ENCODE peak calls at places on chromosomes 1 and 21, in four cellular contexts. C is choroid plexus epithelial cell, D is osteoblast, I is A673. L is an unnamed sample.

GRCh38 chr1:6577831-6578525 is 1.8 kb upstream of the ZBTB48 start:
- DNase-seq in C (no peak), D (peak), I (no peak), L (no peak)

GRCh38 chr21:33836408-33836807 is 79.2 kb downstream of the ATP5PO start:
- DNase-seq in D (no peak), I (no peak), C (no peak), L (no peak)

GRCh38 chr1:232404981-232405380 is 225.0 kb downstream of the SIPA1L2 start:
- DNase-seq in C (no peak), D (no peak), I (no peak), L (no peak)

GRCh38 chr1:33010946-33011731 is 25.5 kb downstream of the AK2 start:
- DNase-seq in I (no peak), C (peak), D (no peak), L (peak)

GRCh38 chr1:243447342-243447741 is 191.5 kb downstream of the SDCCAG8 start:
- DNase-seq in D (no peak), C (peak), I (no peak), L (peak)

GRCh38 chr1:244496186-244496585 is 35.1 kb downstream of the CATSPERE start:
- DNase-seq in I (no peak), C (no peak), D (no peak), L (no peak)

GRCh38 chr1:169427081-169427611 is at the start of gene CCDC181:
- DNase-seq in C (peak), D (peak), I (peak), L (peak)

GRCh38 chr1:164058192-164058591 is 500.8 kb upstream of the PBX1 start:
- DNase-seq in I (no peak), D (no peak), C (peak), L (no peak)

GRCh38 chr1:39501666-39502065 is 10.2 kb downstream of the BMP8A start:
- DNase-seq in D (peak), C (no peak), I (no peak), L (peak)

GRCh38 chr1:212914789-212915188 is 35.6 kb upstream of the VASH2 start:
- DNase-seq in I (no peak), C (no peak), D (no peak), L (no peak)

GRCh38 chr1:232684331-232685105 is 54.6 kb upstream of the SIPA1L2 start:
- DNase-seq in C (peak), I (peak), D (no peak), L (no peak)

GRCh38 chr1:27864264-27864895 is 8.0 kb upstream of the THEMIS2 start:
- DNase-seq in D (peak), I (no peak), C (no peak), L (no peak)

GRCh38 chr21:41369915-41370839 is 8.3 kb downstream of the MX2 start:
- DNase-seq in C (no peak), I (no peak), D (no peak), L (no peak)

GRCh38 chr21:39326607-39327307 is 13.3 kb upstream of the BRWD1 start:
- DNase-seq in I (no peak), C (no peak), D (no peak), L (no peak)

GRCh38 chr1:86706018-86706417 is 1.6 kb downstream of the SH3GLB1 start:
- DNase-seq in D (no peak), I (no peak), C (peak), L (no peak)

GRCh38 chr1:84155517-84155916 is 11.4 kb downstream of the PRKACB start:
- DNase-seq in D (no peak), I (no peak), C (no peak), L (no peak)

DNA sequence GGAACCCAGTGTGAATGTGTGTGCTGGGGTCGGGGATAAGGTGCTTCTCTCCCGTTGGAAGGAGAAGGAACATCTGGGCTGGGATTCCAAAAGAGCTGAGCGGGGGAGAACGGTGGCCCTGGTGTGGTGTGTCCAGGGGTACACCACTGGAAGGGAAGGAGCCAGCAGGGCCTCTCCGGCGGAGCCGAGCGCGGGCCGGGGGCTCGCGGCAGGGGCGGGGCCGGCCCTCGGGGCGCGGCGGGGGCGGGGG is 231 bp upstream of the RPS6KA1 start:
- DNase-seq in I (no peak), C (no peak), D (no peak), L (no peak)
- H3K4me3 ChIP-seq in I (peak), C (peak), D (peak), L (peak)

GRCh38 chr21:42406201-42406601 is 2.5 kb downstream of the UBASH3A start:
- DNase-seq in C (no peak), I (no peak), D (no peak), L (no peak)

GRCh38 chr21:42403611-42404231 is at the start of gene UBASH3A:
- DNase-seq in D (no peak), C (peak), I (no peak), L (no peak)

GRCh38 chr21:42405064-42406059 is 1.7 kb downstream of the UBASH3A start:
- DNase-seq in D (no peak), C (no peak), I (no peak), L (no peak)

GRCh38 chr21:42406846-42407245 is 3.1 kb downstream of the UBASH3A start:
- DNase-seq in I (no peak), C (no peak), D (no peak), L (no peak)

DNA sequence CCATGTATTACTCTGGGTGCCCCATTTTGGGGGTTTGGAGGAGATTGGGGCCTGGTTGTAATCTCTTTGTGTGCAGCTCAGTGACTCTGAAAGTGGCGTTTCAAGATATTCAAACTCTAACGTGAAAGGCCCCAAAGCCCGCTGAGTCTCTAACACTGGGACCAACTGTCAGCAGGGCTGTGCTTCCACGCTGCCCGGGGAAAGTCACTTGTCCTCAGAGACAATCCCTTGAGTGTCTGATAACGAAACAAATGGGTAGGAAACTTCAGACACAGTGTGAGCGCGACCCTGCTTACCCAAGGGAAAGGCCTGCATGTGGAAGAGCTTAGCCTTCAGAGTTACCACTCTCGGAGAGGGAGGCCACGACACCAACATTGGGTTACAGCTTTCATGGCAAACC is 832 bp downstream of the UBASH3A start:
- DNase-seq in D (no peak), I (no peak), C (no peak), L (no peak)
- H3K4me3 ChIP-seq in D (no peak), I (no peak), C (no peak), L (no peak)

DNA sequence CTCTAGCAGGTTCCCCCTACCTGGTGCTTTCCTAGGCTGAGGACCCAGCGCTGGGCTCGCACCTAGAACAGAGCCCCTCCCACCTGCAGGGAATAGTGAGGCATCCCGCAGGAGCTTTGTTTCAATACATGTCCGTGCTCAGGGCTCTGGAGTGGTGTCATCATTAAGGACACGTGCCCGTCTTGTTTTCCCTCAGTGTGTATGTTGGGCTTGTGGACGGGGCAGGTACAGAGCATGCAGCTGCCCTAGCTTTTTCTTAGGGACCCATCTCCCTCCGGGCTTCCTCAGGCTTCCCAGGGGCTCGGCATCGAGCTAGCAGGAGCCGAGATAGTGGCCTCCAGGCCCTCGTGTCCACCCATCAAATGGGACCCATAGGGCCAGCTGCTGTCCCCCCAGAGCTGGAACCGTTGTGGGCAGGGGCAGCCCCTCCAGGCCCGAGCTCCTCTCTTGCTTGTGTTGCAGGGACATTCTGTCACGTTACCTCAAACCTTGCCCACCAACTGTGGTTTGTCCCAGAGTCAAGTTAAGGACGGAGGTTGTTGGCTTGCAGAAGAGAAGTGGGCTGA is 3.9 kb downstream of the TMEM201 start:
- DNase-seq in D (peak), C (no peak), I (no peak), L (no peak)
- H3K4me3 ChIP-seq in D (no peak), C (no peak), I (no peak), L (no peak)

GRCh38 chr1:153623091-153623490 is 4.2 kb downstream of the S100A13 start:
- DNase-seq in I (no peak), D (no peak), C (no peak), L (no peak)
- H3K4me3 ChIP-seq in I (no peak), D (no peak), C (no peak), L (no peak)

DNA sequence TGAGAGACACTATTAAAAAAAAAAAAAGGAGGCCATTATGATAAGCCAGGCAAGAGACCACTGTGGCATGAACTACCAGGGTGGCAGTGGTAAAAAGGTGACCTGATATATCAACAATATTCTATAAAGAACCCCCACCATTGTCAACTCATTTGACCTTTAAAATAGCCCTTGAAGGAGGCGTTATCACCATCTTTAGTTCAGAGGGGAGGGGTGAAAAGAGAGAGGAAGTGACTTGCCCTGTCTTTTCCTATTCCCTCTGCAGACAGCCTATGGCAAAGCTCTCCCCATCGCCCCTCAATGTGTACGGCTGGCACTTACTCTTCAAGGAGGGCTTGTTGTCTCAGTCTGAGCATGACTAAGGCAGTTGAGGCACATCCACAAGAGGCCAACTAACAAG is 11.7 kb upstream of the SLFNL1 start:
- DNase-seq in I (no peak), C (no peak), D (no peak), L (no peak)
- H3K4me3 ChIP-seq in I (no peak), C (no peak), D (no peak), L (no peak)

GRCh38 chr1:92587445-92587844 is 100.7 kb upstream of the GFI1 start:
- DNase-seq in D (no peak), C (no peak), I (no peak), L (no peak)

GRCh38 chr1:92585831-92586230 is 99.1 kb upstream of the GFI1 start:
- DNase-seq in I (no peak), C (no peak), D (no peak), L (no peak)

DNA sequence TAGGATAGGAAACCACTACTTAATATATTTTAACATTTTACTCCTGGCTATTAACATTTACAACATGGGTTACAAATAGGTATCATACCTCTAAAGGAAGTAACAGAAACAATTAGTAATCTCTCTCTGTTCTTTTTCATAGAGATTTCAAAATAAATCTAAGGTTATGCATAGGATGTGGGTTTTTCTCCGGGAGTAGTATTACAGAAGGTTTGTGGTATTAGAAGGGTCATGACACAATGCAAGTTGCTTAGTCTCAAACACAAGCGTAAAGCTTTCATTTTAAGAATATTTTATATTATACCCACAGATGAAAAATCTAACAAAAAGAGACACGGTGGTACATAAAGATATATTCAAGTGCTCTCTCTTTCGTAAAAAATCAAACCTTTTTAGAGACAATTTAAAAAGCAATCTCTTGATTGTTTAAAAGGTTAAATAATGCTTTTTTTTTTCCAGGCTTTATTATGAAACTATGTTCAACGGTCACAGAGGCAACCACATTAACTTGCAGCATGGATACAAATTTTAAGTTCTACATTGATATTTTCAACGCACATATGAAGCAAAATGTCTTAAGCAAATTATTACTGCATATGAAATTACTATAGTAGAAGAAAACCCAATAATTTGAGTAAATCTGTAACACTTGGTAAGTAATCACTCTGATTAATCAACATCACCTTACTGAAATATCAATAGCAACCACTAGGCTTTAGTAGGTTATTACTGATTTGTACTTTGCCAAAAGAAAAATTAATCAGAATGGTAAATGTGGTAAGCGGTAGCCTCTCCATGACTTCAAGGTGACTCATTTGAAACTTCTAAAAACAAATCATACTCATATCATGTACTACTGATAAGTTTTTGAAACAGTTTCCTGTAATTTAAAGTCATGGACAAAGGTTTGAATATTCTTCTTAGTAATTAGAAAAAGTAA is 97.4 kb upstream of the GFI1 start:
- DNase-seq in C (peak), D (peak), I (no peak), L (peak)
- H3K4me3 ChIP-seq in C (peak), D (peak), I (no peak), L (peak)

GRCh38 chr1:19072285-19072981 is 116.0 kb upstream of the IFFO2 start:
- DNase-seq in I (no peak), D (peak), C (no peak), L (no peak)

GRCh38 chr1:19076841-19077616 is 120.6 kb upstream of the IFFO2 start:
- DNase-seq in I (no peak), D (peak), C (no peak), L (no peak)

GRCh38 chr1:19073311-19074186 is 117.1 kb upstream of the IFFO2 start:
- DNase-seq in C (no peak), I (no peak), D (peak), L (no peak)

GRCh38 chr1:19074902-19075721 is 118.6 kb upstream of the IFFO2 start:
- DNase-seq in C (no peak), D (peak), I (no peak), L (no peak)

GRCh38 chr1:19074361-19074901 is 118.0 kb upstream of the IFFO2 start:
- DNase-seq in C (no peak), I (no peak), D (peak), L (no peak)
- H3K4me3 ChIP-seq in C (no peak), I (no peak), D (no peak), L (no peak)